ENCODE peak calls at places on chromosomes 12 and 14, in eight cellular contexts. C is PC-3, Z is ovary, Y is glutamatergic neuron, H is cardiac fibroblast, K is RWPE2, P is AG04450, U is A549. J is an unnamed sample.

GRCh38 chr14:44081146-44081545 is 425.9 kb downstream of the FSCB start:
- DNase-seq in U (no peak), C (no peak), Z (no peak), H (no peak), P (no peak), K (no peak), Y (no peak), J (no peak)

GRCh38 chr12:4320287-4320858 is 640 bp upstream of the TIGAR start:
- DNase-seq in P (no peak), U (peak), C (no peak), H (no peak), Z (no peak), Y (no peak), K (no peak), J (no peak)

GRCh38 chr12:124586756-124587155 is 19.3 kb upstream of the NCOR2 start:
- DNase-seq in P (no peak), K (no peak), C (peak), Z (no peak), H (no peak), Y (no peak), U (no peak), J (no peak)

GRCh38 chr12:76864791-76865400 is 13.9 kb downstream of the CSRP2 start:
- DNase-seq in Z (no peak), Y (no peak), P (no peak), U (no peak), C (no peak), K (no peak), H (no peak), J (no peak)

GRCh38 chr14:24411468-24412454 is 13.0 kb downstream of the NYNRIN start:
- DNase-seq in Z (no peak), C (peak), P (no peak), K (no peak), U (peak), Y (peak), H (peak), J (no peak)

GRCh38 chr14:100283984-100284881 is 22.0 kb downstream of the SLC25A29 start:
- DNase-seq in Y (no peak), Z (no peak), P (no peak), C (no peak), K (no peak), U (no peak), H (no peak), J (no peak)

GRCh38 chr12:26434299-26434915 is 239.0 kb downstream of the SSPN start:
- DNase-seq in Z (no peak), C (peak), U (peak), P (peak), K (no peak), H (peak), Y (peak), J (no peak)

GRCh38 chr12:65956056-65956738 is 131.9 kb downstream of the HMGA2 start:
- DNase-seq in Z (no peak), Y (no peak), P (no peak), H (no peak), C (no peak), K (no peak), U (no peak), J (no peak)

GRCh38 chr14:58749066-58749669 is 111.4 kb downstream of the DACT1 start:
- DNase-seq in K (no peak), H (peak), P (peak), U (peak), Z (no peak), C (peak), Y (no peak), J (no peak)

GRCh38 chr14:45065951-45066350 is 18.0 kb upstream of the PRPF39 start:
- DNase-seq in P (no peak), H (no peak), Z (no peak), C (no peak), U (no peak), K (no peak), Y (no peak), J (no peak)

GRCh38 chr12:130423136-130423535 is 85.4 kb downstream of the PIWIL1 start:
- DNase-seq in Z (no peak), H (no peak), K (no peak), Y (no peak), U (no peak), P (no peak), C (no peak), J (no peak)

GRCh38 chr14:37320106-37320505 is 122.4 kb downstream of the MIPOL1 start:
- DNase-seq in U (no peak), Y (no peak), P (no peak), H (no peak), Z (no peak), K (no peak), C (peak), J (no peak)

GRCh38 chr12:115421796-115422709 is 738.1 kb upstream of the TBX3 start:
- DNase-seq in Y (no peak), Z (no peak), K (no peak), C (no peak), H (no peak), U (no peak), P (no peak), J (no peak)

GRCh38 chr12:15856097-15856982 is 25.8 kb upstream of the STRAP start:
- DNase-seq in P (no peak), U (peak), H (peak), C (peak), Y (no peak), Z (peak), K (no peak), J (no peak)

GRCh38 chr14:74257988-74258704 is 18.9 kb downstream of the VSX2 start:
- DNase-seq in H (no peak), P (no peak), Y (peak), C (no peak), Z (no peak), U (no peak), K (no peak), J (no peak)

GRCh38 chr14:85535916-85536834 is 6.2 kb downstream of the FLRT2 start:
- DNase-seq in Z (peak), U (peak), Y (no peak), K (no peak), C (peak), P (no peak), H (peak), J (no peak)

GRCh38 chr14:21078287-21078686 is 8.2 kb downstream of the ARHGEF40 start:
- DNase-seq in C (no peak), K (no peak), H (no peak), Y (no peak), Z (no peak), P (no peak), U (no peak), J (no peak)

GRCh38 chr14:99571303-99571986 is 32.6 kb downstream of the CCDC85C start:
- DNase-seq in Z (no peak), H (no peak), U (no peak), P (no peak), Y (no peak), C (peak), K (no peak), J (no peak)

GRCh38 chr14:49460647-49461046 is 125.5 kb downstream of the RPS29 start:
- DNase-seq in Z (no peak), K (no peak), P (no peak), H (no peak), U (no peak), C (peak), Y (no peak), J (no peak)

GRCh38 chr14:49463146-49463545 is 123.0 kb downstream of the RPS29 start:
- DNase-seq in Y (no peak), P (no peak), K (no peak), U (no peak), C (no peak), Z (no peak), H (no peak), J (no peak)

GRCh38 chr14:49461529-49462401 is 124.4 kb downstream of the RPS29 start:
- DNase-seq in H (peak), U (peak), Z (no peak), Y (no peak), C (peak), K (no peak), P (peak), J (no peak)

GRCh38 chr14:49467091-49467490 is 119.1 kb downstream of the RPS29 start:
- DNase-seq in Z (no peak), U (no peak), P (no peak), H (no peak), K (no peak), C (no peak), Y (no peak), J (no peak)

GRCh38 chr14:49464885-49465284 is 121.3 kb downstream of the RPS29 start:
- DNase-seq in U (peak), C (peak), K (no peak), Y (no peak), H (no peak), P (no peak), Z (no peak), J (no peak)
- TF ChIP-seq CTCF in U (no peak), C (peak), K (peak), Y (no peak), H (peak), P (peak), Z (no peak), J (peak)

GRCh38 chr12:101172316-101172715 is 37.7 kb downstream of the SLC5A8 start:
- DNase-seq in K (no peak), U (no peak), H (no peak), Z (no peak), P (no peak), Y (peak), C (no peak), J (no peak)
- TF ChIP-seq CTCF in K (no peak), U (no peak), H (no peak), Z (no peak), P (peak), Y (no peak), C (peak), J (no peak)

GRCh38 chr14:22403286-22403685 is 185.7 kb downstream of the DAD1 start:
- DNase-seq in H (no peak), P (no peak), K (no peak), C (no peak), Z (no peak), Y (no peak), U (no peak), J (no peak)

GRCh38 chr14:22400590-22401259 is 188.3 kb downstream of the DAD1 start:
- DNase-seq in H (no peak), P (no peak), Z (no peak), C (no peak), U (no peak), Y (no peak), K (no peak), J (no peak)

GRCh38 chr14:22395803-22396202 is 193.2 kb downstream of the DAD1 start:
- DNase-seq in U (no peak), K (no peak), H (no peak), C (no peak), P (no peak), Z (no peak), Y (no peak), J (no peak)

GRCh38 chr14:22397338-22397737 is 191.7 kb downstream of the DAD1 start:
- DNase-seq in Y (no peak), U (no peak), Z (no peak), C (no peak), K (no peak), H (no peak), P (no peak), J (no peak)

DNA sequence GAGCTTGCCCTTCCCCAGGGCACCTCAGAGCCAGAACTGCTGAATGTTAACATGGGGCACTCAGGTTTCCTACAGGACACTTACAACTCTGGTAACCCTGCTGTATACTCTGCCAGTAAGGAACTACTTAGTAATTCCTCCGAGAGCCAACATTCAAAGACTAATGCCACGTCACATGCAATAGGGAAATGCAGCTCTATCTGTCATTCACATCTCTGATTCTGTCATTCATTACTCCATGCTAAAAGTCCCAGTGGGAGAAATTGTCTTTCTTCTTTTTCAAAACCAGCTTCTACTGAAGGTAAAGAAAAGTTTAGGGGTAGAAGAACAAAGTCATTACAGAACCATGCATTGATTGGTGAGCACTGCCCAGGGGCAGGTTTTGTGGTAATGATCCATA is 189.2 kb downstream of the DAD1 start:
- DNase-seq in H (no peak), K (no peak), C (no peak), Y (no peak), Z (no peak), U (no peak), P (no peak), J (no peak)
- TF ChIP-seq CTCF in H (no peak), K (no peak), C (no peak), Y (no peak), Z (no peak), U (no peak), P (no peak), J (no peak)

GRCh38 chr14:105212541-105213305 is 31.6 kb upstream of the NUDT14 start:
- DNase-seq in P (no peak), C (no peak), K (no peak), Y (peak), H (no peak), Z (no peak), U (no peak), J (no peak)
- TF ChIP-seq CTCF in P (no peak), C (no peak), K (no peak), Y (no peak), H (no peak), Z (no peak), U (no peak), J (no peak)

GRCh38 chr12:109717390-109718357 is 4.0 kb downstream of the FAM222A start:
- DNase-seq in P (no peak), Y (no peak), H (no peak), Z (no peak), U (no peak), K (no peak), C (no peak), J (no peak)

GRCh38 chr12:109720152-109720855 is 6.7 kb downstream of the FAM222A start:
- DNase-seq in Y (peak), H (no peak), C (no peak), P (no peak), U (no peak), Z (no peak), K (no peak), J (no peak)

GRCh38 chr12:109720856-109721189 is 7.2 kb downstream of the FAM222A start:
- DNase-seq in H (no peak), K (no peak), Y (no peak), C (no peak), Z (no peak), U (no peak), P (no peak), J (no peak)

GRCh38 chr12:109718390-109718789 is 4.8 kb downstream of the FAM222A start:
- DNase-seq in K (no peak), P (no peak), Y (peak), U (no peak), C (no peak), Z (no peak), H (no peak), J (no peak)

GRCh38 chr12:109719123-109720022 is 5.7 kb downstream of the FAM222A start:
- DNase-seq in K (no peak), Y (peak), H (no peak), Z (no peak), U (no peak), C (peak), P (no peak), J (no peak)
- TF ChIP-seq CTCF in K (peak), Y (peak), H (peak), Z (no peak), U (peak), C (peak), P (peak), J (peak)

DNA sequence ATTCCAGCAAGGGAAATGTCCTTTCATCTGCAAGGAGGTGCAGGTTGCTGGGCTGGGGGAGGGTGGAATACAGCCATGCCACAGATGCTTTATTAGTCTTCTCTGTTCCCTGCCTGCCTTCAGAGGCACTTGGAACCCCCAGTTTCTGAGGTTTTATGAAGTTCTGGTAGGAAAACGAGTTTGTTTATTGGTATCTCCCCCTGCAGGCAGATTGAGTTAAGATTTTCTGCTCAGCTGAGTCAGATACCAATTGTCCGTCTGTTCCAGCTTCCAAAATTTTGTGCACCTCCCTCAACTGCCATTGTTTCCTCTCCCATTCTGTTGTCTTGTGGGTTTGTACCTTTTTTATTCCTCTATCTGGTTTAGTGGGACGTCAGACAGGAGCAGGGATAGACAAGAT is 155.6 kb downstream of the ETV6 start:
- DNase-seq in P (no peak), H (no peak), Z (no peak), K (no peak), Y (no peak), C (no peak), U (no peak), J (no peak)
- TF ChIP-seq CTCF in P (peak), H (peak), Z (no peak), K (no peak), Y (no peak), C (peak), U (no peak), J (peak)

GRCh38 chr12:121917950-121918678 is at the start of gene CFAP251:
- DNase-seq in K (peak), P (no peak), Y (peak), H (peak), Z (peak), C (peak), U (no peak), J (peak)
- TF ChIP-seq CTCF in K (peak), P (peak), Y (peak), H (peak), Z (no peak), C (no peak), U (no peak), J (peak)

GRCh38 chr12:113062502-113063395 is 6.2 kb downstream of the DTX1 start:
- DNase-seq in U (no peak), Z (no peak), K (no peak), Y (no peak), P (no peak), C (no peak), H (no peak), J (no peak)
- TF ChIP-seq CTCF in U (no peak), Z (no peak), K (no peak), Y (no peak), P (no peak), C (no peak), H (no peak), J (no peak)